ENCODE peak calls at places on chromosome 17, in four cellular contexts. K, Y, Q and S are unnamed samples.
A peak's percentile ranks its signal among the peaks of the same experiment; 100 is the strongest.

GRCh38 chr17:42527932-42528331 is 8.1 kb upstream of the NAGLU start:
- DNase-seq in K (no peak), Y (no peak), Q (no peak), S (no peak)

GRCh38 chr17:45732926-45733505 is 51.1 kb upstream of the CRHR1 start:
- DNase-seq in K (no peak), Y (no peak), Q (no peak), S (no peak)

GRCh38 chr17:55680983-55681382 is 41.7 kb downstream of the TMEM100 start:
- DNase-seq in K (no peak), Y (no peak), Q (no peak), S (no peak)

GRCh38 chr17:8631554-8631877 is 991 bp upstream of the MYH10 start:
- DNase-seq in K (no peak), Y (no peak), Q (no peak), S (peak; percentile 20)

GRCh38 chr17:1920948-1921351 is 91.1 kb downstream of the RPA1 start:
- DNase-seq in K (no peak), Y (no peak), Q (no peak), S (no peak)

GRCh38 chr17:57935833-57936807 is 19.1 kb downstream of the CUEDC1 start:
- DNase-seq in K (no peak), Y (no peak), Q (no peak), S (peak; percentile 55)

GRCh38 chr17:32546031-32546444 is 59.2 kb downstream of the CDK5R1 start:
- DNase-seq in K (no peak), Y (no peak), Q (no peak), S (no peak)

GRCh38 chr17:46962374-46962790 is 16.7 kb downstream of the RPRML start:
- DNase-seq in K (no peak), Y (no peak), Q (no peak), S (peak; percentile 76)

GRCh38 chr17:10733666-10734065 is 3.8 kb upstream of the TMEM220 start:
- DNase-seq in K (no peak), Y (no peak), Q (no peak), S (no peak)

GRCh38 chr17:76085731-76086366 is 6.9 kb downstream of the ZACN start:
- DNase-seq in K (no peak), Y (no peak), Q (no peak), S (no peak)

GRCh38 chr17:44793885-44794698 is 35.3 kb downstream of the ADAM11 start:
- DNase-seq in K (no peak), Y (no peak), Q (no peak), S (no peak)

GRCh38 chr17:50586421-50587247 is 26.1 kb downstream of the CACNA1G start:
- DNase-seq in K (no peak), Y (no peak), Q (no peak), S (no peak)

GRCh38 chr17:45962221-45962972 is 36.7 kb upstream of the STH start:
- DNase-seq in K (no peak), Y (no peak), Q (no peak), S (no peak)

GRCh38 chr17:44952946-44953475 is 5.4 kb upstream of the KIF18B start:
- DNase-seq in K (no peak), Y (no peak), Q (no peak), S (no peak)

GRCh38 chr17:62966426-62967110 is 533 bp downstream of the TANC2 start:
- DNase-seq in K (peak; percentile 54), Y (peak; percentile 20), Q (no peak), S (peak; percentile 18)

GRCh38 chr17:57294075-57294474 is 37.8 kb downstream of the MSI2 start:
- DNase-seq in K (no peak), Y (no peak), Q (no peak), S (no peak)

GRCh38 chr17:71878271-71878670 is 242.5 kb upstream of the SOX9 start:
- DNase-seq in K (no peak), Y (no peak), Q (no peak), S (no peak)

GRCh38 chr17:57584050-57584551 is 161.0 kb downstream of the CCDC182 start:
- DNase-seq in K (no peak), Y (no peak), Q (no peak), S (no peak)

GRCh38 chr17:19495828-19496227 is 37.8 kb upstream of the SLC47A1 start:
- DNase-seq in K (no peak), Y (no peak), Q (no peak), S (no peak)

GRCh38 chr17:73546770-73547345 is 97.4 kb downstream of the SDK2 start:
- DNase-seq in K (peak; percentile 38), Y (peak; percentile 66), Q (no peak), S (no peak)

GRCh38 chr17:65628637-65629036 is 67.2 kb upstream of the AXIN2 start:
- DNase-seq in K (no peak), Y (no peak), Q (no peak), S (no peak)

GRCh38 chr17:44122825-44123355 is 551 bp downstream of the HDAC5 start:
- DNase-seq in K (no peak), Y (no peak), Q (no peak), S (no peak)

GRCh38 chr17:73785466-73785865 is 141.2 kb upstream of the SDK2 start:
- DNase-seq in K (no peak), Y (no peak), Q (no peak), S (no peak)

GRCh38 chr17:46877466-46877865 is 26.1 kb downstream of the WNT9B start:
- DNase-seq in K (no peak), Y (no peak), Q (no peak), S (no peak)

GRCh38 chr17:19363460-19364035 is 1.0 kb upstream of the B9D1 start:
- DNase-seq in K (no peak), Y (no peak), Q (no peak), S (no peak)

GRCh38 chr17:1709971-1710806 is at the start of gene TLCD2:
- DNase-seq in K (peak; percentile 92), Y (peak; percentile 64), Q (no peak), S (peak; percentile 65)

GRCh38 chr17:73933871-73934270 is 269.6 kb upstream of the RPL38 start:
- DNase-seq in K (no peak), Y (no peak), Q (no peak), S (no peak)

GRCh38 chr17:16287563-16288027 is 65.7 kb downstream of the CENPV start:
- DNase-seq in K (no peak), Y (peak; percentile 36), Q (peak; percentile 80), S (peak; percentile 87)

GRCh38 chr17:68381076-68381900 is 76.0 kb downstream of the WIPI1 start:
- DNase-seq in K (no peak), Y (no peak), Q (no peak), S (peak; percentile 97)

GRCh38 chr17:45646288-45646988 is 137.7 kb upstream of the CRHR1 start:
- DNase-seq in K (no peak), Y (no peak), Q (no peak), S (no peak)

GRCh38 chr17:30920282-30920681 is 1.5 kb upstream of the ADAP2 start:
- DNase-seq in K (peak; percentile 49), Y (no peak), Q (no peak), S (peak; percentile 69)

GRCh38 chr17:48024149-48025039 is 13.2 kb downstream of the COPZ2 start:
- DNase-seq in K (peak; percentile 49), Y (no peak), Q (no peak), S (no peak)

GRCh38 chr17:8226536-8227237 is 16.3 kb upstream of the AURKB start:
- DNase-seq in K (peak; percentile 79), Y (peak; percentile 62), Q (peak; percentile 78), S (peak; percentile 91)

GRCh38 chr17:57867126-57867525 is 17.3 kb upstream of the MRPS23 start:
- DNase-seq in K (no peak), Y (no peak), Q (no peak), S (no peak)

GRCh38 chr17:65535777-65536572 is 25.5 kb downstream of the AXIN2 start:
- DNase-seq in K (no peak), Y (no peak), Q (no peak), S (peak; percentile 45)

GRCh38 chr17:44007346-44008204 is 3.2 kb downstream of the NAGS start:
- DNase-seq in K (no peak), Y (no peak), Q (no peak), S (no peak)

GRCh38 chr17:37836593-37836992 is 87.6 kb upstream of the TBC1D3K start:
- DNase-seq in K (no peak), Y (no peak), Q (no peak), S (no peak)

GRCh38 chr17:17140590-17140980 is 65.5 kb downstream of the PLD6 start:
- DNase-seq in K (peak; percentile 70), Y (no peak), Q (no peak), S (peak; percentile 79)

GRCh38 chr17:63985387-63986140 is 12.6 kb upstream of the PRR29 start:
- DNase-seq in K (no peak), Y (peak; percentile 26), Q (no peak), S (no peak)
- TF ChIP-seq ELK1 in K (no peak), Y (no peak), Q (no peak), S (no peak)

GRCh38 chr17:3004150-3004801 is 59.1 kb downstream of the OR1D5 start:
- DNase-seq in K (peak; percentile 98), Y (no peak), Q (peak; percentile 40), S (peak; percentile 96)
- TF ChIP-seq ELK1 in K (no peak), Y (no peak), Q (no peak), S (no peak)

GRCh38 chr17:41382396-41382795 is 290 bp upstream of the KRT34 start:
- DNase-seq in K (no peak), Y (no peak), Q (no peak), S (peak; percentile 45)
- TF ChIP-seq ELK1 in K (no peak), Y (no peak), Q (no peak), S (no peak)

GRCh38 chr17:77318491-77319210 is 177.9 kb downstream of the SEC14L1 start:
- DNase-seq in K (no peak), Y (no peak), Q (no peak), S (peak; percentile 29)

GRCh38 chr17:77320501-77321256 is 179.9 kb downstream of the SEC14L1 start:
- DNase-seq in K (no peak), Y (peak; percentile 51), Q (peak; percentile 85), S (no peak)

GRCh38 chr17:77320046-77320445 is 179.3 kb downstream of the SEC14L1 start:
- DNase-seq in K (no peak), Y (no peak), Q (no peak), S (peak; percentile 63)

GRCh38 chr17:77318021-77318420 is 177.3 kb downstream of the SEC14L1 start:
- DNase-seq in K (no peak), Y (no peak), Q (no peak), S (no peak)

GRCh38 chr17:77319211-77320031 is 178.7 kb downstream of the SEC14L1 start:
- DNase-seq in K (peak; percentile 95), Y (peak; percentile 91), Q (no peak), S (peak; percentile 86)
- TF ChIP-seq ELK1 in K (no peak), Y (no peak), Q (peak; percentile 32), S (no peak)

DNA sequence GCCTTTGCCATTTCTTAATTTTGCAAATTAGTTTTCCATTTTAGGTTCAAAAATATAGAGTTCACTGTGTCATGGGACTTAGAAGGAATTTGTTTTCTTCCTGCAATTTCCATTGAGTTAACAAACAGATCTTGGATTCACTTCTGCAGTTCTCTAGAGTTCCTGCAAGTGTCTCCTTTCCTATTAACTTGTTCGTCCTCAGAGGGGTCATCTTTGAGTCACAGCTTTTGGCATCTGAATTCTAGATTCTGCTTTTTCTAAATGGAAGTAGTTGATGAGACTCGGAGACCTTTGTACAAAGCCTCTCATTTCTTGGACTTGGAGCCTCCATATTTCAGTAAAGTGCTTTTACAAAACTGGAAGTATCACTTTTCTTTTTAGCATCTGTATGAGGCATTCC is 323.3 kb downstream of the BCAS3 start:
- DNase-seq in K (no peak), Y (no peak), Q (no peak), S (peak; percentile 81)
- TF ChIP-seq ELK1 in K (no peak), Y (no peak), Q (no peak), S (no peak)

GRCh38 chr17:34379876-34380275 is 16.8 kb upstream of the CCL1 start:
- DNase-seq in K (no peak), Y (no peak), Q (no peak), S (no peak)
- TF ChIP-seq ELK1 in K (no peak), Y (no peak), Q (no peak), S (no peak)